ENCODE peak calls at places on chromosomes 12 and 14, in four cellular contexts. E, N, V and Y are unnamed samples.

GRCh38 chr12:85642810-85643209 is 193.4 kb downstream of the RASSF9 start:
- DNase-seq in N (no peak), V (no peak), E (no peak), Y (no peak)

GRCh38 chr12:124640096-124640495 is 72.7 kb upstream of the NCOR2 start:
- DNase-seq in N (peak), V (no peak), E (no peak), Y (no peak)

GRCh38 chr12:124464062-124464461 is 103.3 kb downstream of the NCOR2 start:
- DNase-seq in E (no peak), V (no peak), N (no peak), Y (no peak)

GRCh38 chr12:91774471-91774921 is 371.1 kb downstream of the BTG1 start:
- DNase-seq in N (peak), V (no peak), E (no peak), Y (no peak)

GRCh38 chr12:104064842-104065441 is 611 bp downstream of the HCFC2 start:
- DNase-seq in N (no peak), E (no peak), V (peak), Y (no peak)

GRCh38 chr12:3427956-3428355 is 63.0 kb upstream of the PRMT8 start:
- DNase-seq in V (no peak), N (no peak), E (no peak), Y (no peak)

GRCh38 chr12:65822732-65823480 is 1.4 kb upstream of the HMGA2 start:
- DNase-seq in E (no peak), N (peak), V (no peak), Y (no peak)

GRCh38 chr14:103103461-103104388 is 9.2 kb downstream of the EXOC3L4 start:
- DNase-seq in V (no peak), E (peak), N (no peak), Y (peak)

GRCh38 chr14:100067481-100067880 is 2.3 kb downstream of the EVL start:
- DNase-seq in N (no peak), E (no peak), V (no peak), Y (no peak)

GRCh38 chr12:6241495-6241894 is 41.3 kb downstream of the CD9 start:
- DNase-seq in V (no peak), N (no peak), E (no peak), Y (no peak)

GRCh38 chr12:20403230-20403629 is 34.9 kb downstream of the PDE3A start:
- DNase-seq in N (no peak), V (no peak), E (no peak), Y (no peak)

GRCh38 chr12:28974166-28974565 is 174.9 kb upstream of the FAR2 start:
- DNase-seq in V (no peak), N (no peak), E (no peak), Y (no peak)

GRCh38 chr14:74502236-74503019 is 8.9 kb downstream of the ISCA2 start:
- DNase-seq in E (peak), N (peak), V (no peak), Y (peak)

GRCh38 chr14:49982522-49982951 is 89.7 kb downstream of the ARF6 start:
- DNase-seq in E (no peak), N (peak), V (no peak), Y (no peak)

GRCh38 chr14:87756661-87757060 is 236.3 kb downstream of the GALC start:
- DNase-seq in N (no peak), E (no peak), V (no peak), Y (no peak)

GRCh38 chr14:104993808-104994591 is 8.4 kb downstream of the CLBA1 start:
- DNase-seq in E (no peak), N (no peak), V (no peak), Y (no peak)

GRCh38 chr12:21962236-21962635 is 21.0 kb upstream of the ABCC9 start:
- DNase-seq in V (no peak), N (no peak), E (no peak), Y (no peak)

GRCh38 chr12:32051511-32052299 is 54.9 kb upstream of the BICD1 start:
- DNase-seq in N (peak), V (no peak), E (no peak), Y (no peak)

GRCh38 chr12:124621296-124621660 is 53.9 kb upstream of the NCOR2 start:
- DNase-seq in E (no peak), V (peak), N (peak), Y (no peak)

GRCh38 chr12:70443274-70443673 is 77.2 kb downstream of the KCNMB4 start:
- DNase-seq in V (no peak), N (no peak), E (no peak), Y (no peak)

GRCh38 chr12:54028324-54029201 is at the start of gene HOXC6:
- DNase-seq in V (no peak), E (no peak), N (no peak), Y (peak)

GRCh38 chr12:23488130-23488529 is 461.3 kb downstream of the SOX5 start:
- DNase-seq in V (no peak), E (no peak), N (no peak), Y (no peak)

GRCh38 chr14:77027538-77028383 is 747 bp downstream of the IRF2BPL start:
- DNase-seq in N (peak), V (peak), E (peak), Y (peak)

GRCh38 chr12:127723236-127723635 is 543.7 kb upstream of the TMEM132C start:
- DNase-seq in E (peak), N (no peak), V (no peak), Y (peak)

GRCh38 chr14:45149602-45150001 is 13.9 kb downstream of the FANCM start:
- DNase-seq in V (no peak), N (no peak), E (no peak), Y (no peak)

GRCh38 chr14:60184597-60185555 is 19.7 kb upstream of the DHRS7 start:
- DNase-seq in E (no peak), V (no peak), N (no peak), Y (peak)

GRCh38 chr14:32028599-32028998 is 48.5 kb upstream of the ARHGAP5 start:
- DNase-seq in N (no peak), V (no peak), E (no peak), Y (no peak)

GRCh38 chr14:68976160-68977067 is 2.7 kb downstream of the ACTN1 start:
- DNase-seq in V (peak), E (no peak), N (no peak), Y (no peak)

GRCh38 chr12:50557421-50557820 is 52.6 kb downstream of the DIP2B start:
- DNase-seq in N (no peak), E (no peak), V (no peak), Y (no peak)

GRCh38 chr12:123908884-123909807 is 63.5 kb downstream of the CCDC92 start:
- DNase-seq in E (peak), N (no peak), V (no peak), Y (no peak)

GRCh38 chr12:124273630-124274029 is 21.3 kb upstream of the RFLNA start:
- DNase-seq in V (no peak), E (peak), N (peak), Y (peak)